ENCODE peak calls at places on chromosomes 5 and 9, in five cellular contexts. Q, L, K, A and R are unnamed samples.
A peak's percentile ranks its signal among the peaks of the same experiment; 100 is the strongest.

GRCh38 chr9:4489919-4490704 is at the start of gene SLC1A1:
- DNase-seq in K (peak; percentile 21), L (no peak), Q (no peak), A (peak; percentile 59), R (peak; percentile 52)

GRCh38 chr9:121861501-121862180 is 210.2 kb downstream of the DAB2IP start:
- DNase-seq in K (no peak), A (no peak), L (no peak), Q (peak; percentile 61), R (no peak)

GRCh38 chr9:120742951-120743416 is 28.7 kb upstream of the MEGF9 start:
- DNase-seq in A (peak; percentile 27), K (peak; percentile 35), Q (peak; percentile 30), L (no peak), R (no peak)

GRCh38 chr9:91219557-91219956 is 142.2 kb downstream of the AUH start:
- DNase-seq in A (no peak), K (no peak), Q (no peak), L (no peak), R (no peak)

GRCh38 chr9:23842531-23843129 is 16.6 kb upstream of the ELAVL2 start:
- DNase-seq in L (no peak), A (no peak), K (no peak), Q (no peak), R (no peak)

GRCh38 chr5:53130206-53130605 is 20.6 kb upstream of the MOCS2 start:
- DNase-seq in A (peak; percentile 31), Q (no peak), L (no peak), K (peak; percentile 26), R (peak; percentile 12)

GRCh38 chr9:16223074-16223871 is 647.2 kb downstream of the BNC2 start:
- DNase-seq in K (no peak), Q (no peak), L (no peak), A (no peak), R (no peak)

GRCh38 chr5:95352686-95353085 is 38.5 kb upstream of the FAM81B start:
- DNase-seq in L (no peak), A (no peak), Q (no peak), K (no peak), R (no peak)

GRCh38 chr9:107644774-107645463 is 155.3 kb upstream of the KLF4 start:
- DNase-seq in A (no peak), K (no peak), L (no peak), Q (no peak), R (no peak)

GRCh38 chr9:131423171-131423581 is 29.3 kb downstream of the PRRC2B start:
- DNase-seq in A (peak; percentile 96), L (no peak), Q (peak; percentile 72), K (peak; percentile 91), R (peak; percentile 94)

GRCh38 chr5:149422429-149423286 is 43.6 kb upstream of the IL17B start:
- DNase-seq in L (no peak), Q (peak; percentile 99), K (peak; percentile 95), A (peak; percentile 88), R (peak; percentile 82)

GRCh38 chr9:99105152-99106043 is 485 bp downstream of the TGFBR1 start:
- DNase-seq in Q (peak; percentile 69), A (peak; percentile 82), L (peak; percentile 15), K (peak; percentile 73), R (peak; percentile 81)

GRCh38 chr9:69745716-69746538 is 13.9 kb downstream of the PTAR1 start:
- DNase-seq in L (no peak), A (peak; percentile 19), Q (peak; percentile 16), K (peak; percentile 47), R (no peak)

GRCh38 chr9:15155323-15155722 is 151.7 kb downstream of the TTC39B start:
- DNase-seq in K (no peak), L (no peak), Q (no peak), A (no peak), R (no peak)

GRCh38 chr9:33851301-33851700 is 34.3 kb downstream of the UBE2R2 start:
- DNase-seq in K (no peak), A (peak; percentile 12), L (no peak), Q (no peak), R (no peak)

GRCh38 chr9:25681270-25681669 is 3.0 kb upstream of the TUSC1 start:
- DNase-seq in L (no peak), K (peak; percentile 86), A (peak; percentile 68), Q (no peak), R (peak; percentile 61)

GRCh38 chr5:124536333-124536732 is 210.1 kb downstream of the ZNF608 start:
- DNase-seq in Q (no peak), A (peak; percentile 13), L (no peak), K (no peak), R (no peak)

GRCh38 chr9:2697492-2697891 is 19.8 kb upstream of the KCNV2 start:
- DNase-seq in K (no peak), Q (no peak), A (no peak), L (no peak), R (no peak)

GRCh38 chr5:176737746-176738699 is 72.3 kb upstream of the UNC5A start:
- DNase-seq in L (no peak), Q (peak; percentile 8), A (no peak), K (no peak), R (no peak)

GRCh38 chr5:8842906-8843590 is 702.8 kb downstream of the SEMA5A start:
- DNase-seq in L (no peak), A (no peak), Q (no peak), K (peak; percentile 60), R (no peak)

GRCh38 chr9:89022902-89023301 is 31.6 kb downstream of the S1PR3 start:
- DNase-seq in Q (no peak), K (peak; percentile 79), L (no peak), A (peak; percentile 79), R (peak; percentile 74)

GRCh38 chr5:66945389-66946349 is 250.9 kb downstream of the CD180 start:
- DNase-seq in L (no peak), A (no peak), Q (no peak), K (peak; percentile 24), R (no peak)

GRCh38 chr5:156201793-156202388 is 125.1 kb upstream of the SGCD start:
- DNase-seq in A (peak; percentile 77), L (no peak), Q (no peak), K (peak; percentile 83), R (peak; percentile 73)

GRCh38 chr9:75866273-75866871 is 24.1 kb upstream of the PCSK5 start:
- DNase-seq in L (peak; percentile 5), K (peak; percentile 44), A (peak; percentile 25), Q (peak; percentile 36), R (peak; percentile 28)

GRCh38 chr5:166031926-166032325 is 2259.5 kb upstream of the WWC1 start:
- DNase-seq in A (no peak), L (no peak), Q (no peak), K (no peak), R (no peak)

GRCh38 chr5:82389347-82389746 is 111.2 kb upstream of the RPS23 start:
- DNase-seq in K (no peak), Q (no peak), L (no peak), A (no peak), R (no peak)

GRCh38 chr5:56350595-56351170 is 117.6 kb upstream of the ANKRD55 start:
- DNase-seq in K (peak; percentile 96), A (peak; percentile 90), Q (peak; percentile 81), L (no peak), R (peak; percentile 87)

GRCh38 chr5:89584339-89584956 is 701.5 kb upstream of the MEF2C start:
- DNase-seq in K (peak; percentile 52), Q (no peak), A (peak; percentile 88), L (no peak), R (peak; percentile 87)

DNA sequence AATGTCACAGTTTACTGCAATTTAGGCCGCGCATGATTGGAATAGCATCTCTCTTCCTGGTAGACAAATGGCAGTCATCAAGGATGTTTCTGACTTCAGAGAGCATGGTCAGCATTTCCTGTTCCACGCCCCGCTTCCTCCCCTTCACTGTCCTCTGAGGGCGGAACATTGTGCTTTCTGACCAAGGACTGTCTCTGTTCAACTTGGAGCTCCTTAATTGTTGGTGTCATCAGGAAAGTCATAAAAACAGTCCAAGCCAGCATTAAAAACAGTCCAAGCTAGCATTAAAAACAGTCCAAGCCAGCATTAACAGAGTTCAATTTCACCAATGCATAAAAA is 301.3 kb upstream of the IRX4 start:
- DNase-seq in K (no peak), Q (no peak), A (no peak), L (no peak), R (no peak)
- H3K27me3 ChIP-seq in K (no peaks in the 10 kb centered on the region), Q (no peaks in the 10 kb centered on the region), A (no peaks in the 10 kb centered on the region), L (no peaks in the 10 kb centered on the region), R (no peaks in the 10 kb centered on the region)

GRCh38 chr5:98770158-98770910 is 3.1 kb upstream of the RGMB start:
- DNase-seq in Q (peak; percentile 79), A (peak; percentile 63), L (no peak), K (peak; percentile 66), R (peak; percentile 54)

GRCh38 chr5:98769256-98770157 is 4.0 kb upstream of the RGMB start:
- DNase-seq in Q (peak; percentile 85), K (peak; percentile 92), L (no peak), A (peak; percentile 81), R (peak; percentile 67)

GRCh38 chr5:98769006-98769255 is 4.5 kb upstream of the RGMB start:
- DNase-seq in K (no peak), L (no peak), Q (no peak), A (no peak), R (no peak)

GRCh38 chr5:98767563-98767962 is 5.9 kb upstream of the RGMB start:
- DNase-seq in K (peak; percentile 13), L (no peak), Q (no peak), A (no peak), R (no peak)

DNA sequence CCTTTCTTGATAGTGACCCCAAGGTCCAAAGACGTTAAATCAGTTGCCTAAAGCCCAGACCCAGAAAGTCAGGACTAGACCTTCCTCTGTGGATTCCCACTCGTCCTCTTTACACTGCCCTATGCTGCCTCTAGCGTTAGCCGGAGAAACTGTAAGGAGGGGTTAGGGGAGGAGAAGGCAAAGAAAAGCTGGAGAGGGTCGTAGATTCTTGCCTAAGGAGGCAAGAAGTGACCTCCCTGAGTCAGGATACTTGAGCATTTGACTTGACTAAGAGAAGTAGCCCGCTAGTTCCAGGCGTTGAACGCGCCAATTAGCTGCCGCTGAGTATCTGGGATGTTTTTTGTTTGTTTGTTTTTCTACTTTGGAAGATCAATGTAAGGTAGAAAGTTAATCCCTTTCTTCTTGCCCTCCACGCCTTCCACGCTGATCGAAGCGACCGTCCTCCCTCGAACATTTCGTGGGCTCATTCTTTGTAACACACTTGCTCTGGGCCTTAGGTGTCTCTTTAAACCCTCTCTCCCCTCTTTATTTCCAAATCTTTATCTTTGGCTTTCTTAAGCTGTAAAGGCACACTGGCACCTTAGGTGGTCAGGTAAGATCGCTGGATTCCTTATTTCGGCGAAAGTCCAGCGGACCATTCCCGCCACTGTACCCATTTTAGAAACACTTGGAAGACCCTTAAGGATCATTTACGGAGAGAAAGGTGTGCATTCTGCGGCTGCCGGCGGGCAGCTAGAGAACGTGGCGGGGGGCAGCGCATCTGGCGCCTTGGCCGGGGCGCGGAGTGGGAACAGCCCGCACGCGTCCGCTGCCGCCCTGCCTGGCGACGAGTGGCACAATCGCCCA is 5.1 kb upstream of the RGMB start:
- DNase-seq in K (peak; percentile 73), L (no peak), Q (peak; percentile 77), A (peak; percentile 62), R (peak; percentile 44)
- H3K27me3 ChIP-seq in K (no peaks in the 10 kb centered on the region), L (peaks cover 8% of the 10 kb centered on the region), Q (peaks cover 19% of the 10 kb centered on the region), A (no peaks in the 10 kb centered on the region), R (no peaks in the 10 kb centered on the region)

GRCh38 chr9:137165250-137165836 is 4.5 kb downstream of the LRRC26 start:
- DNase-seq in A (no peak), Q (no peak), K (no peak), L (no peak), R (no peak)
- H3K27me3 ChIP-seq in A (peaks cover 52% of the 10 kb centered on the region), Q (peaks cover 62% of the 10 kb centered on the region), K (peaks cover 90% of the 10 kb centered on the region), L (peaks cover 75% of the 10 kb centered on the region), R (peaks cover 39% of the 10 kb centered on the region)

DNA sequence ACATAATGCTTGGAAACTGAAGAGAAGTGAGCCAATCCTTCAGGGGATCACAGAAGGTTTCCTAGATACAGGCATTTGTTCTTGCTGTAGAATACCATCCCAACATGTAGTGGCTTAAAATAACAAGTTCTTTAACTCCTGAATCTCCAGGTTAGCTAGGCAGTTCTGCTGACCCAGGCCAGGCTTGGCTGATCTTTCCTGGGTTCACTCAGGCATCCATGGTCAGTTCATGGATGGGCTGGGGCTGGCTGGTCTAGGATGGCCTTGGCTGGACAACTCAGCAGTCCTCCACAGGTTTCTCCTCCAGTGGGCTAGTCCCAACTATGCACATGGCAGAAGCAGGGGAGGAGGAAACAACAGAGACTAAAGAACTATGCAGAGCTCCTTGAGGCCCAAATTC is 37.4 kb upstream of the DENND1A start:
- DNase-seq in K (no peak), Q (no peak), L (no peak), A (no peak), R (no peak)
- H3K27me3 ChIP-seq in K (peaks cover 25% of the 10 kb centered on the region), Q (no peaks in the 10 kb centered on the region), L (peaks cover 2% of the 10 kb centered on the region), A (no peaks in the 10 kb centered on the region), R (peaks cover 6% of the 10 kb centered on the region)